ENCODE peak calls at places on chromosomes 2 and 18, in nine cellular contexts. One of them, this sample, is unnamed.
A peak's percentile ranks its signal among the peaks of the same experiment; 100 is the strongest.

GRCh38 chr2:148255929-148256328 is 235.0 kb downstream of the MBD5 start:
- DNase-seq in MCF 10A: peak; percentile 77
- DNase-seq in GM12864: no peak
- DNase-seq in fibroblast of mammary gland: no peak
- DNase-seq in CD14-positive monocyte: no peak
- DNase-seq in ovary: no peak
- DNase-seq in HCT116: no peak
- DNase-seq in endodermal cell: no peak
- DNase-seq in uterus: no peak
- DNase-seq in this sample: no peak

GRCh38 chr2:176039375-176039774 is 37.3 kb upstream of the LNPK start:
- DNase-seq in CD14-positive monocyte: no peak
- DNase-seq in GM12864: no peak
- DNase-seq in fibroblast of mammary gland: no peak
- DNase-seq in ovary: no peak
- DNase-seq in MCF 10A: no peak
- DNase-seq in HCT116: no peak
- DNase-seq in uterus: no peak
- DNase-seq in endodermal cell: no peak
- DNase-seq in this sample: no peak

GRCh38 chr2:160376576-160376975 is 117.0 kb downstream of the RBMS1 start:
- DNase-seq in endodermal cell: peak; percentile 63
- DNase-seq in GM12864: no peak
- DNase-seq in uterus: no peak
- DNase-seq in ovary: no peak
- DNase-seq in HCT116: no peak
- DNase-seq in MCF 10A: peak; percentile 63
- DNase-seq in CD14-positive monocyte: no peak
- DNase-seq in fibroblast of mammary gland: peak; percentile 69
- DNase-seq in this sample: no peak

GRCh38 chr2:59733970-59734369 is 819.5 kb downstream of the BCL11A start:
- DNase-seq in MCF 10A: no peak
- DNase-seq in CD14-positive monocyte: no peak
- DNase-seq in HCT116: no peak
- DNase-seq in endodermal cell: no peak
- DNase-seq in ovary: no peak
- DNase-seq in uterus: no peak
- DNase-seq in fibroblast of mammary gland: no peak
- DNase-seq in GM12864: no peak
- DNase-seq in this sample: no peak

GRCh38 chr18:79604205-79604912 is 75.2 kb upstream of the CTDP1 start:
- DNase-seq in CD14-positive monocyte: peak; percentile 41
- DNase-seq in uterus: no peak
- DNase-seq in ovary: no peak
- DNase-seq in MCF 10A: no peak
- DNase-seq in fibroblast of mammary gland: no peak
- DNase-seq in endodermal cell: no peak
- DNase-seq in GM12864: no peak
- DNase-seq in HCT116: no peak
- DNase-seq in this sample: no peak

GRCh38 chr2:148643421-148643820 is 1.1 kb upstream of the EPC2 start:
- DNase-seq in GM12864: no peak
- DNase-seq in ovary: no peak
- DNase-seq in fibroblast of mammary gland: no peak
- DNase-seq in HCT116: no peak
- DNase-seq in endodermal cell: no peak
- DNase-seq in uterus: no peak
- DNase-seq in MCF 10A: no peak
- DNase-seq in CD14-positive monocyte: no peak
- DNase-seq in this sample: peak; percentile 42

GRCh38 chr2:218406949-218407703 is 7.5 kb downstream of the CTDSP1 start:
- DNase-seq in CD14-positive monocyte: peak; percentile 45
- DNase-seq in endodermal cell: peak; percentile 60
- DNase-seq in fibroblast of mammary gland: peak; percentile 77
- DNase-seq in HCT116: no peak
- DNase-seq in MCF 10A: peak; percentile 73
- DNase-seq in ovary: peak; percentile 78
- DNase-seq in uterus: peak; percentile 68
- DNase-seq in GM12864: no peak
- DNase-seq in this sample: no peak

GRCh38 chr2:172970660-172971059 is 105.0 kb upstream of the MAP3K20 start:
- DNase-seq in uterus: no peak
- DNase-seq in HCT116: no peak
- DNase-seq in GM12864: no peak
- DNase-seq in ovary: no peak
- DNase-seq in fibroblast of mammary gland: no peak
- DNase-seq in MCF 10A: no peak
- DNase-seq in CD14-positive monocyte: no peak
- DNase-seq in endodermal cell: no peak
- DNase-seq in this sample: no peak

GRCh38 chr2:5991305-5991968 is 299.3 kb downstream of the SOX11 start:
- DNase-seq in uterus: no peak
- DNase-seq in fibroblast of mammary gland: no peak
- DNase-seq in GM12864: no peak
- DNase-seq in CD14-positive monocyte: no peak
- DNase-seq in HCT116: no peak
- DNase-seq in endodermal cell: peak; percentile 49
- DNase-seq in MCF 10A: peak; percentile 8
- DNase-seq in ovary: no peak
- DNase-seq in this sample: no peak

GRCh38 chr2:178419123-178419522 is 31.9 kb downstream of the PRKRA start:
- DNase-seq in CD14-positive monocyte: no peak
- DNase-seq in MCF 10A: peak; percentile 34
- DNase-seq in HCT116: no peak
- DNase-seq in fibroblast of mammary gland: peak; percentile 39
- DNase-seq in endodermal cell: no peak
- DNase-seq in uterus: no peak
- DNase-seq in ovary: no peak
- DNase-seq in GM12864: no peak
- DNase-seq in this sample: no peak

GRCh38 chr2:67451086-67451832 is 54.1 kb downstream of the ETAA1 start:
- DNase-seq in MCF 10A: peak; percentile 99
- DNase-seq in ovary: no peak
- DNase-seq in uterus: no peak
- DNase-seq in CD14-positive monocyte: no peak
- DNase-seq in endodermal cell: no peak
- DNase-seq in fibroblast of mammary gland: peak; percentile 98
- DNase-seq in HCT116: no peak
- DNase-seq in GM12864: no peak
- DNase-seq in this sample: no peak

GRCh38 chr2:37189452-37190153 is 1.1 kb upstream of the SULT6B1 start:
- DNase-seq in uterus: no peak
- DNase-seq in HCT116: peak; percentile 89
- DNase-seq in MCF 10A: peak; percentile 95
- DNase-seq in CD14-positive monocyte: peak; percentile 74
- DNase-seq in endodermal cell: peak; percentile 93
- DNase-seq in ovary: peak; percentile 51
- DNase-seq in GM12864: no peak
- DNase-seq in fibroblast of mammary gland: peak; percentile 92
- DNase-seq in this sample: no peak

GRCh38 chr18:63319383-63320040 is at the start of gene BCL2:
- DNase-seq in uterus: no peak
- DNase-seq in fibroblast of mammary gland: peak; percentile 36
- DNase-seq in CD14-positive monocyte: no peak
- DNase-seq in HCT116: no peak
- DNase-seq in endodermal cell: peak; percentile 71
- DNase-seq in MCF 10A: peak; percentile 58
- DNase-seq in ovary: no peak
- DNase-seq in GM12864: no peak
- DNase-seq in this sample: no peak

GRCh38 chr2:171703574-171704347 is 16.5 kb downstream of the DYNC1I2 start:
- DNase-seq in fibroblast of mammary gland: peak; percentile 56
- DNase-seq in ovary: no peak
- DNase-seq in uterus: no peak
- DNase-seq in CD14-positive monocyte: no peak
- DNase-seq in HCT116: peak; percentile 29
- DNase-seq in MCF 10A: peak; percentile 55
- DNase-seq in endodermal cell: no peak
- DNase-seq in GM12864: peak; percentile 12
- DNase-seq in this sample: peak; percentile 47

GRCh38 chr2:48566582-48566981 is 36.6 kb downstream of the STON1 start:
- DNase-seq in ovary: no peak
- DNase-seq in uterus: no peak
- DNase-seq in CD14-positive monocyte: no peak
- DNase-seq in HCT116: no peak
- DNase-seq in fibroblast of mammary gland: peak; percentile 51
- DNase-seq in GM12864: no peak
- DNase-seq in endodermal cell: peak; percentile 61
- DNase-seq in MCF 10A: no peak
- DNase-seq in this sample: no peak

GRCh38 chr2:195613922-195614321 is 43.1 kb upstream of the SLC39A10 start:
- DNase-seq in HCT116: no peak
- DNase-seq in uterus: no peak
- DNase-seq in CD14-positive monocyte: no peak
- DNase-seq in MCF 10A: peak; percentile 33
- DNase-seq in fibroblast of mammary gland: peak; percentile 86
- DNase-seq in ovary: no peak
- DNase-seq in endodermal cell: no peak
- DNase-seq in GM12864: no peak
- DNase-seq in this sample: no peak

GRCh38 chr2:238127165-238128060 is 11.1 kb upstream of the KLHL30 start:
- DNase-seq in GM12864: no peak
- DNase-seq in endodermal cell: peak; percentile 55
- DNase-seq in fibroblast of mammary gland: peak; percentile 74
- DNase-seq in CD14-positive monocyte: no peak
- DNase-seq in uterus: no peak
- DNase-seq in ovary: peak; percentile 51
- DNase-seq in HCT116: no peak
- DNase-seq in MCF 10A: no peak
- DNase-seq in this sample: no peak

GRCh38 chr2:3625186-3625585 is 30.3 kb downstream of the COLEC11 start:
- DNase-seq in endodermal cell: no peak
- DNase-seq in uterus: peak; percentile 2
- DNase-seq in ovary: peak; percentile 16
- DNase-seq in HCT116: no peak
- DNase-seq in CD14-positive monocyte: no peak
- DNase-seq in fibroblast of mammary gland: no peak
- DNase-seq in MCF 10A: no peak
- DNase-seq in GM12864: no peak
- DNase-seq in this sample: no peak

DNA sequence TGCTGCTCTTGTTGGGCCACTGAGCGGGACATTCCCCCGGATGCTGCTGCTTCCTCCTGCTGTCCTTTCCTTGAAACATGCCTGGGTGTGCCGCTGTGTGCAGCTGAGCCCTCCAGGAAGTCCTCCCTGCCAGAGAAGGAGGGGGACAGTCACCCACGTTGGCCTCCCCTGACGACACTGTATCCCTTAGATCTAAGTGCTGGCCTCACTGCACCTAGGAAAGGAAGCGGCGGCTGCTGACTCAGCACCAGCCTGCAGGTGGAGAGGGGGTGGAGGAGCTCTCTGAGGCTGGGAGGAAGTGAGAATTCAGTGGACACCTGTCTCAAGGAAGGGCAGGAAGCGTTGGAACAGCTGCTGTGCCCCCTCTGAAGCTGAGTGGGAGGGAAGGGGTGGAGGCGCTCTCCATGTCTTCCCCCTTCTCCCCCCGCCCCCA is 239.8 kb downstream of the HAUS1 start:
- DNase-seq in endodermal cell: peak; percentile 74
- DNase-seq in MCF 10A: peak; percentile 16
- DNase-seq in CD14-positive monocyte: peak; percentile 78
- DNase-seq in ovary: no peak
- DNase-seq in GM12864: peak; percentile 44
- DNase-seq in uterus: no peak
- DNase-seq in HCT116: no peak
- DNase-seq in fibroblast of mammary gland: no peak
- DNase-seq in this sample: peak; percentile 75
- TF ChIP-seq CTCF in endodermal cell: peak; percentile 27
- TF ChIP-seq CTCF in MCF 10A: no peak
- TF ChIP-seq CTCF in CD14-positive monocyte: no peak
- TF ChIP-seq CTCF in ovary: no peak
- TF ChIP-seq CTCF in GM12864: peak; percentile 4
- TF ChIP-seq CTCF in uterus: no peak
- TF ChIP-seq CTCF in HCT116: no peak
- TF ChIP-seq CTCF in fibroblast of mammary gland: no peak
- TF ChIP-seq CTCF in this sample: no peak

DNA sequence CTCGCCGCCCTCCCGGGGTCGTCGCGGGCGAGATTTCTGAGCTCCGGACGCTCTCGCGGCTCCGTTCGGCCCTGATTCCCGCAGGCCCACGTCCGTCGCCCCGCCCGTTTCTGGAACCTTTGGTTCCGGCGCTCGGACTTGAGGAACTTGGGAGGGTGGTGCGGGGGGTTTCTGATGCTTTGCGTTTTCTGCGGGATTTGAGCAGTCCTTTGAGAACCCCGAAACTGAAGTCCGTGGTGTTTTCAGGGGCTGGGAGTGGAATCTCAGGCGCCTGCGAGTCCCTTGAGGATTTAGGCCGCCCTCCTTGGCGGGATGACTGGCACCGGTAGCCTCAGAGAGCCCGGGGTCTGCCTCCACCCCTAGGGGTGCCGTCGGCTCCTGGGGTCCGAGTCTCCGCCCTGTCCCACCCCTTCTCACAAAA is 336 bp downstream of the THNSL2 start:
- DNase-seq in CD14-positive monocyte: no peak
- DNase-seq in HCT116: no peak
- DNase-seq in GM12864: no peak
- DNase-seq in endodermal cell: peak; percentile 67
- DNase-seq in ovary: no peak
- DNase-seq in uterus: no peak
- DNase-seq in MCF 10A: peak; percentile 26
- DNase-seq in fibroblast of mammary gland: peak; percentile 25
- DNase-seq in this sample: no peak
- TF ChIP-seq CTCF in CD14-positive monocyte: no peak
- TF ChIP-seq CTCF in HCT116: no peak
- TF ChIP-seq CTCF in GM12864: no peak
- TF ChIP-seq CTCF in endodermal cell: peak; percentile 36
- TF ChIP-seq CTCF in ovary: no peak
- TF ChIP-seq CTCF in uterus: no peak
- TF ChIP-seq CTCF in MCF 10A: no peak
- TF ChIP-seq CTCF in fibroblast of mammary gland: no peak
- TF ChIP-seq CTCF in this sample: no peak

DNA sequence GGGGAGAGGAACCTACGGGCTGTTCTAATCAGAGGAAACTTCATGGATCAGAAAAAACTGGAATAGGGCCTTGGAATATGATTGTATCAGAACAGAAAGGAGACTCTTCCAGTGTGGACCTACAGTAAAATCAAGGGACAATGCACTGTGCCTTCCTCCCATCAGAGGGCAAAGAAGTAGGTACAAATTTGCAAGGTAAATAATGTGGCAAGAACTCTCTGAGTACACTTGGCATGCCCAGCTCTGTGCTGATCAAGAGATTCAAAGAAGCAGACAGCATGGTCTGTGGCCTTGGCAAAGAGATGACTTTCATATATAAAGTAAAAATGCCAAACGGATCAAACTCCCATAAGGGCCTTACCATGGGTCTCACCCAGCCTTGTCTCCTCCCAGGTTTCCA is 242.6 kb upstream of the OSR1 start:
- DNase-seq in uterus: no peak
- DNase-seq in HCT116: no peak
- DNase-seq in endodermal cell: no peak
- DNase-seq in fibroblast of mammary gland: no peak
- DNase-seq in GM12864: no peak
- DNase-seq in ovary: no peak
- DNase-seq in CD14-positive monocyte: no peak
- DNase-seq in MCF 10A: no peak
- DNase-seq in this sample: no peak
- TF ChIP-seq CTCF in uterus: no peak
- TF ChIP-seq CTCF in HCT116: no peak
- TF ChIP-seq CTCF in endodermal cell: no peak
- TF ChIP-seq CTCF in fibroblast of mammary gland: no peak
- TF ChIP-seq CTCF in GM12864: no peak
- TF ChIP-seq CTCF in ovary: no peak
- TF ChIP-seq CTCF in CD14-positive monocyte: no peak
- TF ChIP-seq CTCF in MCF 10A: no peak
- TF ChIP-seq CTCF in this sample: no peak

GRCh38 chr2:23566236-23567142 is 181.5 kb downstream of the KLHL29 start:
- DNase-seq in uterus: no peak
- DNase-seq in ovary: no peak
- DNase-seq in HCT116: no peak
- DNase-seq in MCF 10A: peak; percentile 40
- DNase-seq in fibroblast of mammary gland: peak; percentile 29
- DNase-seq in endodermal cell: peak; percentile 87
- DNase-seq in GM12864: no peak
- DNase-seq in CD14-positive monocyte: no peak
- DNase-seq in this sample: peak; percentile 45
- TF ChIP-seq CTCF in uterus: no peak
- TF ChIP-seq CTCF in ovary: peak; percentile 11
- TF ChIP-seq CTCF in HCT116: peak; percentile 71
- TF ChIP-seq CTCF in MCF 10A: peak; percentile 20
- TF ChIP-seq CTCF in fibroblast of mammary gland: peak; percentile 52
- TF ChIP-seq CTCF in endodermal cell: peak; percentile 89
- TF ChIP-seq CTCF in GM12864: peak; percentile 49
- TF ChIP-seq CTCF in CD14-positive monocyte: peak; percentile 8
- TF ChIP-seq CTCF in this sample: no peak